ENCODE peak calls at places on chromosomes 13 and 19, in eight cellular contexts. S is BE2C, D is HFFc6, Y is thoracic aorta, K is stomach, R is suprapubic skin, P is HepG2, M is sigmoid colon. J is an unnamed sample.

GRCh38 chr13:79258489-79258888 is 147.6 kb downstream of the RBM26 start:
- DNase-seq in S (no peak), D (no peak), Y (no peak), K (no peak), R (no peak), P (no peak), M (no peak), J (no peak)

GRCh38 chr13:89227356-89227755 is 1556.2 kb downstream of the SLITRK5 start:
- DNase-seq in S (no peak), D (no peak), Y (no peak), K (no peak), R (no peak), P (no peak), M (no peak), J (no peak)

GRCh38 chr13:69683921-69684663 is 423.5 kb upstream of the ATXN8OS start:
- DNase-seq in S (peak), D (no peak), Y (no peak), K (no peak), R (no peak), P (no peak), M (no peak), J (no peak)

GRCh38 chr13:98959299-98959698 is 18.6 kb downstream of the DOCK9 start:
- DNase-seq in S (no peak), D (no peak), Y (no peak), K (no peak), R (no peak), P (no peak), M (no peak), J (no peak)

GRCh38 chr13:113955235-113955634 is 18.6 kb downstream of the C13orf46 start:
- DNase-seq in S (no peak), D (no peak), Y (no peak), K (no peak), R (no peak), P (no peak), M (no peak), J (no peak)

GRCh38 chr13:33611016-33611805 is 206.7 kb upstream of the RFC3 start:
- DNase-seq in S (no peak), D (no peak), Y (peak), K (peak), R (no peak), P (peak), M (peak), J (no peak)

GRCh38 chr19:20999731-21000352 is 20.6 kb upstream of the ZNF430 start:
- DNase-seq in S (peak), D (peak), Y (peak), K (peak), R (peak), P (no peak), M (peak), J (peak)

GRCh38 chr19:18503971-18504885 is 17.6 kb downstream of the ELL start:
- DNase-seq in S (no peak), D (no peak), Y (no peak), K (peak), R (no peak), P (peak), M (no peak), J (no peak)

GRCh38 chr13:72535076-72535475 is 192.4 kb downstream of the MZT1 start:
- DNase-seq in S (no peak), D (no peak), Y (no peak), K (no peak), R (no peak), P (no peak), M (no peak), J (no peak)

GRCh38 chr13:80084086-80084676 is 256.7 kb downstream of the SPRY2 start:
- DNase-seq in S (no peak), D (peak), Y (no peak), K (no peak), R (no peak), P (no peak), M (no peak), J (peak)

GRCh38 chr19:7888826-7889217 is 512 bp downstream of the LRRC8E start:
- DNase-seq in S (no peak), D (no peak), Y (no peak), K (no peak), R (no peak), P (no peak), M (no peak), J (no peak)

GRCh38 chr19:34171539-34171876 is 796 bp upstream of the LSM14A start:
- DNase-seq in S (no peak), D (peak), Y (no peak), K (no peak), R (no peak), P (no peak), M (no peak), J (no peak)

GRCh38 chr19:33040994-33041827 is 23.5 kb downstream of the RHPN2 start:
- DNase-seq in S (no peak), D (no peak), Y (no peak), K (peak), R (no peak), P (peak), M (no peak), J (no peak)

GRCh38 chr19:35357867-35358573 is at the start of gene FFAR3:
- DNase-seq in S (peak), D (no peak), Y (no peak), K (peak), R (peak), P (no peak), M (peak), J (no peak)

GRCh38 chr13:26881154-26881553 is 120.6 kb upstream of the GPR12 start:
- DNase-seq in S (no peak), D (peak), Y (no peak), K (no peak), R (no peak), P (no peak), M (no peak), J (no peak)

GRCh38 chr13:80132741-80133601 is 208.0 kb downstream of the SPRY2 start:
- DNase-seq in S (peak), D (peak), Y (peak), K (peak), R (no peak), P (peak), M (peak), J (no peak)

GRCh38 chr13:33524086-33524485 is 238.5 kb upstream of the STARD13 start:
- DNase-seq in S (no peak), D (peak), Y (no peak), K (no peak), R (no peak), P (no peak), M (no peak), J (peak)

GRCh38 chr19:37932985-37933953 is 26.3 kb downstream of the SIPA1L3 start:
- DNase-seq in S (peak), D (peak), Y (no peak), K (peak), R (no peak), P (peak), M (no peak), J (no peak)

GRCh38 chr19:52492991-52493470 is 34.4 kb upstream of the ZNF808 start:
- DNase-seq in S (no peak), D (no peak), Y (no peak), K (no peak), R (no peak), P (no peak), M (no peak), J (no peak)

GRCh38 chr13:73870036-73870741 is 264.0 kb downstream of the KLF12 start:
- DNase-seq in S (no peak), D (no peak), Y (no peak), K (no peak), R (no peak), P (no peak), M (no peak), J (no peak)

GRCh38 chr13:109547942-109548860 is 238.2 kb downstream of the IRS2 start:
- DNase-seq in S (no peak), D (no peak), Y (no peak), K (no peak), R (no peak), P (no peak), M (no peak), J (no peak)

GRCh38 chr19:55704494-55705245 is 29.6 kb downstream of the EPN1 start:
- DNase-seq in S (no peak), D (no peak), Y (no peak), K (no peak), R (no peak), P (no peak), M (no peak), J (no peak)

GRCh38 chr13:44237276-44237767 is 136.3 kb upstream of the SERP2 start:
- DNase-seq in S (no peak), D (peak), Y (peak), K (no peak), R (peak), P (no peak), M (peak), J (peak)

GRCh38 chr19:6767357-6768235 is at the start of gene SH2D3A:
- DNase-seq in S (peak), D (no peak), Y (no peak), K (peak), R (peak), P (peak), M (peak), J (no peak)

GRCh38 chr13:99812611-99813010 is 159.0 kb downstream of the ZIC5 start:
- DNase-seq in S (no peak), D (peak), Y (no peak), K (no peak), R (no peak), P (no peak), M (no peak), J (peak)

GRCh38 chr13:83732755-83733154 is 149.5 kb downstream of the SLITRK1 start:
- DNase-seq in S (no peak), D (no peak), Y (no peak), K (no peak), R (no peak), P (no peak), M (no peak), J (no peak)

GRCh38 chr13:95304446-95304845 is 3.2 kb upstream of the ABCC4 start:
- DNase-seq in S (no peak), D (no peak), Y (no peak), K (no peak), R (no peak), P (no peak), M (no peak), J (no peak)

GRCh38 chr13:38348890-38349289 is 761 bp upstream of the UFM1 start:
- DNase-seq in S (no peak), D (peak), Y (no peak), K (no peak), R (no peak), P (no peak), M (no peak), J (no peak)

GRCh38 chr13:49749852-49750251 is 42.6 kb downstream of the KPNA3 start:
- DNase-seq in S (no peak), D (no peak), Y (no peak), K (no peak), R (no peak), P (no peak), M (no peak), J (no peak)

GRCh38 chr19:5124111-5124855 is 155.4 kb downstream of the KDM4B start:
- DNase-seq in S (no peak), D (no peak), Y (no peak), K (no peak), R (no peak), P (no peak), M (no peak), J (no peak)

GRCh38 chr19:42879613-42880012 is at the start of gene PSG1:
- DNase-seq in S (no peak), D (no peak), Y (no peak), K (no peak), R (no peak), P (no peak), M (no peak), J (no peak)

GRCh38 chr13:29292045-29292444 is 303.4 kb downstream of the SLC7A1 start:
- DNase-seq in S (no peak), D (no peak), Y (no peak), K (no peak), R (no peak), P (no peak), M (no peak), J (no peak)

GRCh38 chr19:38006361-38007045 is 99.5 kb downstream of the SIPA1L3 start:
- DNase-seq in S (no peak), D (no peak), Y (no peak), K (no peak), R (no peak), P (peak), M (no peak), J (no peak)

GRCh38 chr13:49637989-49638388 is 9.7 kb downstream of the ARL11 start:
- DNase-seq in S (no peak), D (no peak), Y (no peak), K (no peak), R (no peak), P (no peak), M (no peak), J (no peak)

GRCh38 chr13:113991191-113991669 is 17.4 kb upstream of the C13orf46 start:
- DNase-seq in S (no peak), D (no peak), Y (no peak), K (no peak), R (peak), P (no peak), M (peak), J (no peak)

GRCh38 chr13:29964181-29964845 is 113.9 kb upstream of the UBL3 start:
- DNase-seq in S (no peak), D (no peak), Y (no peak), K (no peak), R (no peak), P (no peak), M (no peak), J (no peak)

GRCh38 chr13:101846701-101847100 is 394.2 kb downstream of the ITGBL1 start:
- DNase-seq in S (no peak), D (no peak), Y (no peak), K (no peak), R (no peak), P (no peak), M (no peak), J (no peak)

GRCh38 chr13:51822106-51822840 is 18.3 kb upstream of the DHRS12 start:
- DNase-seq in S (no peak), D (no peak), Y (no peak), K (no peak), R (no peak), P (no peak), M (peak), J (no peak)

DNA sequence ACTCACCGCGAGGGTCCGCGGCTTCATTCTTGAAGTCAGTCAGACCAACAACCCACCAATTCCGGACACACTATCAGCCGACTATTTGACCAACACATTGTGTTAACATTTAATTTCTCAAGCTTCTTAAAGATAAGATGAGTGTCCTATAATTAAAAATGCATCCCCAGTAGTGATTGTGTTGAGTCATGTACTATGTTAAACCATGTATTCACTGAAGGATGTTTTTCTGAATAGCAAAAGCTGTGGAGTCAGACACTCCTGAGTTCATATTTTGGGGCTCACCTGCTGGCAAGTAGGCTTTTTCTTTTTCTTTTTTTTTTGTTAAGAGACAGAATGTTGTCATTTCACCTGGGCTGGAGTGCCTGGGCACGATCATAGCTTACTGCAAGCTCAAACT is 607.0 kb downstream of the PCDH9 start:
- DNase-seq in S (no peak), D (no peak), Y (no peak), K (no peak), R (no peak), P (no peak), M (no peak), J (no peak)
- TF ChIP-seq CTCF in S (no peak), D (no peak), Y (no peak), K (no peak), R (no peak), P (no peak), M (no peak), J (no peak)

GRCh38 chr13:105069106-105069505 is 1466.4 kb downstream of the EFNB2 start:
- DNase-seq in S (no peak), D (no peak), Y (no peak), K (no peak), R (no peak), P (no peak), M (no peak), J (no peak)

GRCh38 chr13:105058517-105058916 is 1476.9 kb downstream of the EFNB2 start:
- DNase-seq in S (no peak), D (no peak), Y (no peak), K (no peak), R (no peak), P (no peak), M (no peak), J (no peak)

GRCh38 chr13:105059786-105060185 is 1475.7 kb downstream of the EFNB2 start:
- DNase-seq in S (no peak), D (no peak), Y (no peak), K (no peak), R (no peak), P (no peak), M (no peak), J (no peak)

DNA sequence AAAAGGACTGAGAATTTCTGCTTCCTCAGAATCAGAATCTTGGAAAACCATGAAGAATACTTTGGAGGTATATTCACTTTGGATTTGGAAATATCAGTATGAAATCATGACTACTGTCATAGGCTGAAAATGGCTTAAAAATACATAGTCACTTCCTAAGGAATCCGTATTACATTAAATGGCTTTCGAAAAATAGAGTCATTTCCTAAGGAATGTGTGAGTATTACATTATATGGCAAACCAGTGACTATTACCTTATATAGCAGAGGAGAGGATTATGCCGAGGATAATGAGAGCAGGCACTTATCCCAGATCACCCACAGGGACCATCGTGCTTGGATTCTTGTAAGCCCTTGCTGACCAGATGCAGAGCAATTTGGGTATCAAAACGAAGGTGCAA is 1471.8 kb downstream of the EFNB2 start:
- DNase-seq in S (no peak), D (no peak), Y (no peak), K (no peak), R (no peak), P (no peak), M (no peak), J (no peak)
- TF ChIP-seq CTCF in S (no peak), D (no peak), Y (no peak), K (no peak), R (no peak), P (no peak), M (no peak), J (no peak)

GRCh38 chr13:24606486-24607170 is 73.6 kb upstream of the ATP12A start:
- DNase-seq in S (no peak), D (no peak), Y (no peak), K (no peak), R (no peak), P (no peak), M (no peak), J (no peak)

GRCh38 chr13:24610956-24611355 is 69.3 kb upstream of the ATP12A start:
- DNase-seq in S (no peak), D (no peak), Y (no peak), K (no peak), R (no peak), P (no peak), M (no peak), J (no peak)

GRCh38 chr13:24605923-24606372 is 74.3 kb upstream of the ATP12A start:
- DNase-seq in S (no peak), D (no peak), Y (no peak), K (no peak), R (no peak), P (peak), M (no peak), J (peak)
- TF ChIP-seq CTCF in S (peak), D (peak), Y (no peak), K (no peak), R (no peak), P (peak), M (no peak), J (peak)

GRCh38 chr13:97067342-97067895 is 73.1 kb upstream of the OXGR1 start:
- DNase-seq in S (no peak), D (no peak), Y (no peak), K (no peak), R (no peak), P (no peak), M (no peak), J (no peak)
- TF ChIP-seq CTCF in S (no peak), D (peak), Y (no peak), K (no peak), R (no peak), P (no peak), M (no peak), J (peak)

GRCh38 chr19:16248380-16249023 is 50.8 kb downstream of the AP1M1 start:
- DNase-seq in S (no peak), D (no peak), Y (no peak), K (no peak), R (no peak), P (no peak), M (no peak), J (no peak)

GRCh38 chr19:16254851-16255408 is 57.2 kb downstream of the AP1M1 start:
- DNase-seq in S (no peak), D (no peak), Y (no peak), K (no peak), R (no peak), P (no peak), M (no peak), J (no peak)

GRCh38 chr19:16252459-16253205 is 54.9 kb downstream of the AP1M1 start:
- DNase-seq in S (no peak), D (no peak), Y (no peak), K (no peak), R (no peak), P (no peak), M (peak), J (no peak)

GRCh38 chr19:16247353-16248182 is 49.9 kb downstream of the AP1M1 start:
- DNase-seq in S (peak), D (peak), Y (peak), K (peak), R (peak), P (peak), M (peak), J (no peak)

GRCh38 chr19:16249826-16250434 is 52.2 kb downstream of the AP1M1 start:
- DNase-seq in S (no peak), D (peak), Y (no peak), K (no peak), R (no peak), P (no peak), M (no peak), J (peak)
- TF ChIP-seq CTCF in S (no peak), D (no peak), Y (no peak), K (no peak), R (no peak), P (no peak), M (no peak), J (no peak)

GRCh38 chr13:92717857-92718256 is 508.8 kb upstream of the GPC6 start:
- DNase-seq in S (no peak), D (no peak), Y (no peak), K (no peak), R (no peak), P (no peak), M (no peak), J (no peak)

GRCh38 chr13:92719868-92720267 is 506.7 kb upstream of the GPC6 start:
- DNase-seq in S (no peak), D (no peak), Y (no peak), K (no peak), R (no peak), P (no peak), M (no peak), J (no peak)

GRCh38 chr13:92721610-92722009 is 505.0 kb upstream of the GPC6 start:
- DNase-seq in S (no peak), D (no peak), Y (no peak), K (no peak), R (no peak), P (no peak), M (no peak), J (no peak)

DNA sequence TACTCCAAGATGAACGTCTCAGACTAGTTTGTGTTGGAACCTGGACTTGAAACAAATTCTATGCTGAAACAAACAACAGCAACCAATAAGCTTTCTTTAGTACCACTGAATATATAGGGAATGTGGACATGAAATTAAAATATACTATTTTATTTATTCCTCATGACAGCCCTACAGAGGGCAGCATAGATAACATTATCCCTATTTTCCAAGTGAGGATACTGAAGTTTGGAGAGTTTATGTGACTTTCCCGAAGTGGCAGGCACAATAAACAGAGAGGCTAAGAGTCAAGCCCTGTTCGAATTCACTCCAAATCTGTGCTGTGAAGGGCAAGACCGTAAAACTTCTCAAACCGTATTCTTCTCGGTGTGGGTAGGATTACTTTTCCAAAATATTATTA is 509.9 kb upstream of the GPC6 start:
- DNase-seq in S (no peak), D (peak), Y (no peak), K (no peak), R (no peak), P (peak), M (no peak), J (no peak)
- TF ChIP-seq CTCF in S (peak), D (peak), Y (peak), K (peak), R (no peak), P (peak), M (peak), J (peak)

GRCh38 chr19:49533551-49534488 is 6.0 kb downstream of the RCN3 start:
- DNase-seq in S (peak), D (no peak), Y (no peak), K (peak), R (peak), P (no peak), M (peak), J (no peak)
- TF ChIP-seq CTCF in S (peak), D (peak), Y (no peak), K (peak), R (no peak), P (no peak), M (peak), J (no peak)